ENCODE peak calls at places on chromosomes 1 and 21, in four cellular contexts. I, X, Q and F are unnamed samples.

GRCh38 chr1:11158720-11159321 is 30.3 kb upstream of the ANGPTL7 start:
- DNase-seq in I (no peak), X (no peak), Q (no peak), F (peak)

GRCh38 chr1:84582802-84583587 is 8.8 kb upstream of the CTBS start:
- DNase-seq in I (no peak), X (no peak), Q (no peak), F (no peak)

GRCh38 chr1:216054593-216054992 is 368.7 kb downstream of the USH2A start:
- DNase-seq in I (no peak), X (no peak), Q (no peak), F (no peak)

GRCh38 chr1:89971600-89971999 is 23.3 kb upstream of the ZNF326 start:
- DNase-seq in I (no peak), X (no peak), Q (no peak), F (no peak)

GRCh38 chr21:22855581-22855980 is 1857.4 kb downstream of the NCAM2 start:
- DNase-seq in I (no peak), X (no peak), Q (no peak), F (no peak)

GRCh38 chr1:50570064-50570463 is 146.8 kb upstream of the DMRTA2 start:
- DNase-seq in I (no peak), X (no peak), Q (no peak), F (no peak)

GRCh38 chr1:168035345-168035744 is 98.5 kb upstream of the MPC2 start:
- DNase-seq in I (no peak), X (no peak), Q (no peak), F (no peak)

GRCh38 chr21:35020446-35020845 is 28.7 kb downstream of the RUNX1 start:
- DNase-seq in I (no peak), X (no peak), Q (no peak), F (no peak)

GRCh38 chr1:105793541-105794146 is 1262.8 kb upstream of the PRMT6 start:
- DNase-seq in I (no peak), X (no peak), Q (peak), F (no peak)

GRCh38 chr1:36393686-36394085 is 4.0 kb downstream of the LSM10 start:
- DNase-seq in I (no peak), X (no peak), Q (no peak), F (no peak)

GRCh38 chr1:110594466-110595076 is 11.6 kb downstream of the KCNA2 start:
- DNase-seq in I (no peak), X (no peak), Q (no peak), F (no peak)

GRCh38 chr21:23853796-23854379 is 1753.4 kb downstream of the MRPL39 start:
- DNase-seq in I (no peak), X (no peak), Q (no peak), F (no peak)

GRCh38 chr1:231053493-231054162 is 13.6 kb upstream of the FAM89A start:
- DNase-seq in I (no peak), X (peak), Q (peak), F (peak)

GRCh38 chr1:117312453-117313138 is 54.7 kb upstream of the MAN1A2 start:
- DNase-seq in I (no peak), X (no peak), Q (peak), F (peak)

GRCh38 chr1:4602536-4603316 is 51.7 kb upstream of the AJAP1 start:
- DNase-seq in I (no peak), X (no peak), Q (no peak), F (no peak)

GRCh38 chr1:206955476-206956312 is 9.4 kb upstream of the PIGR start:
- DNase-seq in I (no peak), X (no peak), Q (no peak), F (no peak)

GRCh38 chr1:169109561-169110134 is 3.2 kb downstream of the ATP1B1 start:
- DNase-seq in I (no peak), X (peak), Q (peak), F (peak)

GRCh38 chr1:23555949-23556640 is 3.2 kb downstream of the ID3 start:
- DNase-seq in I (no peak), X (no peak), Q (peak), F (no peak)

GRCh38 chr1:19750101-19750881 is 49.4 kb downstream of the TMCO4 start:
- DNase-seq in I (no peak), X (no peak), Q (no peak), F (no peak)

GRCh38 chr1:223031690-223032601 is 111.1 kb downstream of the TLR5 start:
- DNase-seq in I (no peak), X (no peak), Q (peak), F (no peak)

GRCh38 chr1:227947425-227947677 is 381 bp downstream of the WNT9A start:
- DNase-seq in I (no peak), X (no peak), Q (no peak), F (no peak)

GRCh38 chr1:7252411-7253117 is 467.3 kb downstream of the CAMTA1 start:
- DNase-seq in I (no peak), X (no peak), Q (no peak), F (no peak)

GRCh38 chr1:173937062-173937461 is 19.9 kb upstream of the SERPINC1 start:
- DNase-seq in I (no peak), X (no peak), Q (no peak), F (no peak)

GRCh38 chr21:41895643-41896493 is 16.7 kb upstream of the PRDM15 start:
- DNase-seq in I (no peak), X (no peak), Q (no peak), F (no peak)

GRCh38 chr1:245216356-245217110 is 61.7 kb downstream of the KIF26B start:
- DNase-seq in I (no peak), X (no peak), Q (no peak), F (no peak)

GRCh38 chr1:18480315-18481189 is at the start of gene KLHDC7A:
- DNase-seq in I (no peak), X (peak), Q (peak), F (no peak)

GRCh38 chr1:99445486-99445885 is 181.2 kb downstream of the PLPPR4 start:
- DNase-seq in I (no peak), X (no peak), Q (no peak), F (no peak)

GRCh38 chr1:19309123-19309813 is 2.7 kb downstream of the AKR7A2 start:
- DNase-seq in I (no peak), X (no peak), Q (no peak), F (no peak)

GRCh38 chr21:31265293-31265692 is 78.8 kb downstream of the TIAM1 start:
- DNase-seq in I (no peak), X (no peak), Q (no peak), F (no peak)

GRCh38 chr1:63557365-63557987 is 34.2 kb downstream of the EFCAB7 start:
- DNase-seq in I (no peak), X (no peak), Q (peak), F (no peak)

GRCh38 chr1:63946866-63947491 is 173.2 kb downstream of the ROR1 start:
- DNase-seq in I (peak), X (no peak), Q (peak), F (peak)

GRCh38 chr1:54627181-54627580 is 3.9 kb upstream of the FAM151A start:
- DNase-seq in I (no peak), X (no peak), Q (no peak), F (no peak)

GRCh38 chr1:170670751-170671628 is 7.1 kb downstream of the PRRX1 start:
- DNase-seq in I (no peak), X (no peak), Q (no peak), F (no peak)

GRCh38 chr1:14570514-14570913 is 28.0 kb upstream of the KAZN start:
- DNase-seq in I (no peak), X (no peak), Q (no peak), F (no peak)

GRCh38 chr1:14565076-14565475 is 33.4 kb upstream of the KAZN start:
- DNase-seq in I (no peak), X (no peak), Q (no peak), F (no peak)

GRCh38 chr1:14568716-14569115 is 29.8 kb upstream of the KAZN start:
- DNase-seq in I (no peak), X (no peak), Q (no peak), F (no peak)

GRCh38 chr1:14567903-14568302 is 30.6 kb upstream of the KAZN start:
- DNase-seq in I (no peak), X (no peak), Q (no peak), F (no peak)

GRCh38 chr1:14567056-14567455 is 31.4 kb upstream of the KAZN start:
- DNase-seq in I (no peak), X (no peak), Q (no peak), F (no peak)
- TF ChIP-seq CTCF in I (no peak), X (no peak), Q (no peak), F (no peak)

GRCh38 chr21:46425566-46425965 is 33.1 kb upstream of the DIP2A start:
- DNase-seq in I (no peak), X (no peak), Q (no peak), F (no peak)
- H3K4me3 ChIP-seq in I (no peak), X (no peak), Q (no peak), F (no peak)

DNA sequence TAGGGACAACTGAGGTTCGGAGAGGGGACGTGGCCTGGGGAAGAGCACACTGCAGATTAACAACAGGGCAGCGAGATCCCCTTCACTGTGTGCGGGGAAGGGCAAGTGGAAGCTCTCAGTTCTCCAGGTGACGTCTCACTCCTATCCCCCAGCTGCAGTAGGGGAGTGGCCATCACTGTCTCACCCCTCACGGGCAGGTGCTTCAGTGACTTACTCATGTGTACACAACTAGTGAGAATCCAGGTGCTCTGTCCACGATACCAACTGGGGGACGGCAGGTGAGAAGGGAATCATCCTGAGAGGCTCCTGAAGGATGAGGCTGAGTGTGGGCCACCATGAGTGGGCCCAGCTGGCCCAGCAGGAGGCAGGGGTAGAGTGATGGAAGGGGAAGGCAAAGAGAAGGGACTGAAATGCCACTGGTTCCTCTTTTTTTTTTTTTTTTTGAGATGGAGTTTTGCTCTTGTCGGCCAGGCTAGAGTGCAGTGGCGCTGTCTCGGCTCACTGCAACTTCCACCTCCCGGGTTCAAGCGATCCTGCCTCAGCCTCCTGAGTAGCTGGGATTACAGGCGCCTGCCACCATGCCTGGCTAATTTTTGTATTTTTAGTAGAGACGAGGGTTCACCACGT is 25.9 kb downstream of the RHBG start:
- DNase-seq in I (no peak), X (no peak), Q (no peak), F (no peak)
- TF ChIP-seq CTCF in I (no peak), X (no peak), Q (no peak), F (no peak)

GRCh38 chr1:48617227-48617626 is 145.2 kb upstream of the SPATA6 start:
- DNase-seq in I (no peak), X (no peak), Q (no peak), F (no peak)

GRCh38 chr1:48616710-48617109 is 144.7 kb upstream of the SPATA6 start:
- DNase-seq in I (no peak), X (no peak), Q (no peak), F (no peak)

DNA sequence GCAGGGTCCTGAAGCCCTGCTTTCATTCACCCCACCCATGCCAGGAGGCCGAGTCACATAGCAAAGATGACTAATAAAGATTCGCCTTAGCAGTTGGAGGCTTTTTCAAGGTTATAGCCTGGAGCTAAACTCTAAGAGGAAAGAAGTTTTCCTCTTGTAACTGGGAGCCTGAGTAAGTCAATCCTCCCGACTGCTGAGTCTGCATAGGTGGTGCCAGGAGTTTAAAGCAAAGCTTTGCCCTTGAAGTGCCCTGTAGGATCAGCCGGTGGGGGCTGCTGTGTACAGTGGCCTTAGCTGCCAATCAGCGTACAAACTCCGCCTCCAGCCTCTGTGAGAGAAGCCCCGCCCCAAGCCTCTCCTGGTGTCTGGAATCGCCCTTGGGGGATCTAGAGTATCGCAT is 147.5 kb upstream of the SPATA6 start:
- DNase-seq in I (no peak), X (no peak), Q (no peak), F (no peak)
- H3K4me3 ChIP-seq in I (no peak), X (no peak), Q (no peak), F (no peak)

GRCh38 chr1:163321311-163322305 is at the start of gene NUF2:
- DNase-seq in I (peak), X (peak), Q (peak), F (peak)
- TF ChIP-seq CTCF in I (no peak), X (no peak), Q (no peak), F (no peak)

GRCh38 chr1:203778789-203779188 is 13.8 kb downstream of the LAX1 start:
- DNase-seq in I (no peak), X (no peak), Q (no peak), F (no peak)
- H3K4me3 ChIP-seq in I (no peak), X (no peak), Q (no peak), F (no peak)

GRCh38 chr1:179369751-179370341 is 4.1 kb downstream of the AXDND1 start:
- DNase-seq in I (no peak), X (peak), Q (peak), F (peak)
- TF ChIP-seq CTCF in I (peak), X (peak), Q (peak), F (peak)

DNA sequence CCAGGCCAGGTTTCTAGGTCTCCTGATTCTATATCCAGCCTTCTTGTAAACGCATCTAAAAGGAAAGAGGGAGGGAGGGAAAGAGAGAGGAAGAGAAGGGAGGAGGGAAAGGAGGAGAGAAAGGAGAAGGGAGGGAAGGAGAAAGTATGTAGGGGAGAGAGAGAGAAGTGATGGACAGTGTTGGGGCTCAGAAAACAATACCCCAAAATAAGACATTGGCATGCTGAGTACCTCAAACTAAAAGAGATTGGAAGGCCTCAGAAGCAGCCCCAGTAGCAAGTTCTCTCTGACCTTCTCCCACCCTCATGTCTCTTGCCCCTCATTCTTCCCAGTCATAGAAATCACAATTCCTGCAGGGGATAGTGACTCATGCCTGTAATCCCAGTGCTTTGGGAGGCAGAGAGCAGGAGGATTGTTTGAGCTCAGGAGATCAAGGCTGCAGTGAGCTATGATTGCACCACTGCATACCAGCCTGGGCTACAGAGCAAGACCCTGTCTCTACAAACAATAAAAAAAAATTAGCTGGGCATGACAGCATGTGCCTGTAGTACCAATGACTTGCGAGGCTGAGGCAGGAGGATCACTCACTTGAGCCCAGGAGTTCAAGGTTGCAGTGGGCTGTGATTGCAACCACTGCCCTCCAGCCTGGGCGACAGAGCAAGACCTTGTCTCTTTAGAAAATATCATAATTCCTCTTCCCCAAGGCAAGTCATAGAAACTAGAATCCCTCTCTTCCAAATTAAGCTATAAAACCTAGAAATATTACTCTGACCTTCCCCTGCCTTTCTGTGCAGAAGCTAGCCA is 51.2 kb downstream of the DNTTIP2 start:
- DNase-seq in I (no peak), X (no peak), Q (no peak), F (no peak)
- H3K4me3 ChIP-seq in I (no peak), X (no peak), Q (no peak), F (no peak)

GRCh38 chr1:32342704-32343103 is 6.7 kb upstream of the MARCKSL1 start:
- DNase-seq in I (no peak), X (no peak), Q (no peak), F (no peak)
- TF ChIP-seq CTCF in I (no peak), X (no peak), Q (no peak), F (no peak)